ENCODE peak calls at places on chromosomes 5 and 9, in four cellular contexts. A is neural progenitor cell, Y is lung, Z is T-cell. V is an unnamed sample.

GRCh38 chr5:135921388-135921787 is 25.7 kb upstream of the IL9 start:
- DNase-seq in A (no peak), Y (no peak), Z (no peak), V (no peak)

GRCh38 chr9:19049872-19050636 is 827 bp downstream of the RRAGA start:
- DNase-seq in A (peak), Y (no peak), Z (no peak), V (peak)

GRCh38 chr5:78621269-78621871 is 27.2 kb downstream of the LHFPL2 start:
- DNase-seq in A (no peak), Y (no peak), Z (no peak), V (no peak)

GRCh38 chr5:101424530-101425175 is 521.6 kb upstream of the ST8SIA4 start:
- DNase-seq in A (no peak), Y (no peak), Z (no peak), V (no peak)

GRCh38 chr5:122921826-122922225 is 76.4 kb downstream of the SNX24 start:
- DNase-seq in A (no peak), Y (no peak), Z (no peak), V (peak)

GRCh38 chr9:125099816-125100215 is 43.5 kb downstream of the SCAI start:
- DNase-seq in A (no peak), Y (peak), Z (no peak), V (no peak)

GRCh38 chr9:96691326-96691725 is 36.2 kb upstream of the PRXL2C start:
- DNase-seq in A (no peak), Y (no peak), Z (no peak), V (peak)

GRCh38 chr9:128394404-128395168 is 23.4 kb downstream of the URM1 start:
- DNase-seq in A (peak), Y (no peak), Z (no peak), V (no peak)

GRCh38 chr9:37327553-37327952 is 94.9 kb upstream of the GRHPR start:
- DNase-seq in A (no peak), Y (no peak), Z (no peak), V (no peak)

GRCh38 chr9:95316794-95317118 is 753 bp downstream of the FANCC start:
- DNase-seq in A (peak), Y (peak), Z (no peak), V (peak)

GRCh38 chr9:15909297-15909696 is 356.5 kb downstream of the CCDC171 start:
- DNase-seq in A (no peak), Y (no peak), Z (no peak), V (no peak)

GRCh38 chr9:76086521-76086920 is 196.0 kb downstream of the PCSK5 start:
- DNase-seq in A (no peak), Y (no peak), Z (no peak), V (no peak)

GRCh38 chr9:137463931-137464290 is 4.8 kb upstream of the NSMF start:
- DNase-seq in A (no peak), Y (no peak), Z (no peak), V (no peak)

GRCh38 chr5:150254363-150255154 is 35.0 kb downstream of the CAMK2A start:
- DNase-seq in A (no peak), Y (no peak), Z (no peak), V (no peak)

GRCh38 chr9:20319641-20320337 is 302.5 kb downstream of the MLLT3 start:
- DNase-seq in A (no peak), Y (no peak), Z (no peak), V (peak)

GRCh38 chr5:1004598-1005361 is 3.8 kb upstream of the NKD2 start:
- DNase-seq in A (peak), Y (peak), Z (peak), V (peak)

GRCh38 chr9:109114670-109115069 is 5.1 kb downstream of the TMEM245 start:
- DNase-seq in A (no peak), Y (no peak), Z (no peak), V (no peak)

GRCh38 chr9:136328622-136329041 is 1.3 kb downstream of the GPSM1 start:
- DNase-seq in A (peak), Y (no peak), Z (no peak), V (no peak)

GRCh38 chr9:136710543-136710942 is 1.8 kb upstream of the DIPK1B start:
- DNase-seq in A (no peak), Y (no peak), Z (no peak), V (no peak)

GRCh38 chr5:93654676-93655075 is 71.7 kb downstream of the NR2F1 start:
- DNase-seq in A (no peak), Y (no peak), Z (no peak), V (no peak)

GRCh38 chr5:66518753-66519152 is 77.4 kb upstream of the MAST4 start:
- DNase-seq in A (no peak), Y (no peak), Z (no peak), V (no peak)

GRCh38 chr5:117207088-117207668 is 632.6 kb upstream of the SEMA6A start:
- DNase-seq in A (no peak), Y (no peak), Z (no peak), V (peak)

GRCh38 chr5:41418220-41419031 is 92.0 kb downstream of the PLCXD3 start:
- DNase-seq in A (peak), Y (no peak), Z (no peak), V (peak)

GRCh38 chr5:41763096-41763495 is 107.1 kb downstream of the OXCT1 start:
- DNase-seq in A (no peak), Y (no peak), Z (no peak), V (no peak)

GRCh38 chr9:113734826-113735225 is 141.3 kb upstream of the ZNF618 start:
- DNase-seq in A (no peak), Y (peak), Z (no peak), V (no peak)

GRCh38 chr5:111106320-111106948 is 14.3 kb downstream of the WDR36 start:
- DNase-seq in A (no peak), Y (no peak), Z (no peak), V (no peak)